ENCODE peak calls at places on chromosomes 12 and 14, in ten cellular contexts. W is nephron progenitor cell, J is neural progenitor cell, Z is fibroblast of the aortic adventitia, F is cardiac fibroblast, X is endothelial cell, I is AG10803, A is left lung, Q is GM12865, M is gastrocnemius medialis. U is an unnamed sample.

GRCh38 chr14:65750906-65751305 is 338.4 kb downstream of the FUT8 start:
- DNase-seq in W (no peak), J (no peak), Z (no peak), F (no peak), X (no peak), I (no peak), A (no peak), Q (no peak), M (no peak), U (no peak)

GRCh38 chr14:58620011-58620410 is 17.8 kb upstream of the DACT1 start:
- DNase-seq in W (no peak), J (no peak), Z (no peak), F (no peak), X (no peak), I (no peak), A (no peak), Q (no peak), M (no peak), U (no peak)

GRCh38 chr14:55514819-55515470 is 65.1 kb upstream of the KTN1 start:
- DNase-seq in W (no peak), J (no peak), Z (peak; percentile 63), F (peak; percentile 76), X (no peak), I (peak; percentile 65), A (no peak), Q (no peak), M (no peak), U (no peak)

GRCh38 chr14:60721331-60722162 is 2.6 kb downstream of the SIX4 start:
- DNase-seq in W (peak; percentile 75), J (peak; percentile 82), Z (peak; percentile 46), F (peak; percentile 37), X (peak; percentile 61), I (peak; percentile 40), A (peak; percentile 82), Q (peak; percentile 4), M (peak; percentile 65), U (peak; percentile 59)

GRCh38 chr12:121918679-121919038 is 267 bp downstream of the CFAP251 start:
- DNase-seq in W (no peak), J (peak; percentile 16), Z (no peak), F (no peak), X (no peak), I (no peak), A (no peak), Q (no peak), M (no peak), U (no peak)

GRCh38 chr12:92623386-92623785 is 79.4 kb upstream of the PLEKHG7 start:
- DNase-seq in W (no peak), J (no peak), Z (no peak), F (no peak), X (no peak), I (no peak), A (no peak), Q (no peak), M (no peak), U (no peak)

GRCh38 chr12:109804820-109805761 is 28.1 kb downstream of the TRPV4 start:
- DNase-seq in W (peak; percentile 77), J (peak; percentile 71), Z (peak; percentile 63), F (peak; percentile 64), X (peak; percentile 70), I (peak; percentile 43), A (peak; percentile 92), Q (peak; percentile 56), M (peak; percentile 43), U (peak; percentile 87)

GRCh38 chr14:104600805-104601204 is 3.8 kb downstream of the TMEM179 start:
- DNase-seq in W (no peak), J (no peak), Z (no peak), F (no peak), X (no peak), I (no peak), A (peak; percentile 40), Q (no peak), M (no peak), U (no peak)

GRCh38 chr12:59744564-59744963 is 148.7 kb downstream of the SLC16A7 start:
- DNase-seq in W (no peak), J (no peak), Z (no peak), F (no peak), X (no peak), I (no peak), A (no peak), Q (no peak), M (no peak), U (no peak)

GRCh38 chr14:67674139-67674479 is 323 bp downstream of the VTI1B start:
- DNase-seq in W (peak; percentile 86), J (peak; percentile 90), Z (peak; percentile 30), F (peak; percentile 56), X (peak; percentile 77), I (peak; percentile 52), A (peak; percentile 94), Q (peak; percentile 47), M (peak; percentile 61), U (peak; percentile 64)

GRCh38 chr14:88411039-88411438 is 25.6 kb downstream of the SPATA7 start:
- DNase-seq in W (no peak), J (no peak), Z (no peak), F (no peak), X (no peak), I (no peak), A (no peak), Q (peak; percentile 30), M (no peak), U (no peak)

GRCh38 chr14:24427537-24428508 is 1.6 kb downstream of the CBLN3 start:
- DNase-seq in W (no peak), J (no peak), Z (no peak), F (no peak), X (no peak), I (no peak), A (no peak), Q (no peak), M (no peak), U (no peak)

GRCh38 chr12:120677765-120678473 is 9.0 kb upstream of the MLEC start:
- DNase-seq in W (no peak), J (no peak), Z (no peak), F (peak; percentile 15), X (no peak), I (peak; percentile 21), A (no peak), Q (peak; percentile 87), M (peak; percentile 19), U (peak; percentile 64)

GRCh38 chr14:68911594-68912227 is 67.4 kb downstream of the ACTN1 start:
- DNase-seq in W (peak; percentile 86), J (peak; percentile 92), Z (peak; percentile 81), F (peak; percentile 82), X (peak; percentile 83), I (peak; percentile 64), A (no peak), Q (peak; percentile 82), M (peak; percentile 54), U (peak; percentile 86)

DNA sequence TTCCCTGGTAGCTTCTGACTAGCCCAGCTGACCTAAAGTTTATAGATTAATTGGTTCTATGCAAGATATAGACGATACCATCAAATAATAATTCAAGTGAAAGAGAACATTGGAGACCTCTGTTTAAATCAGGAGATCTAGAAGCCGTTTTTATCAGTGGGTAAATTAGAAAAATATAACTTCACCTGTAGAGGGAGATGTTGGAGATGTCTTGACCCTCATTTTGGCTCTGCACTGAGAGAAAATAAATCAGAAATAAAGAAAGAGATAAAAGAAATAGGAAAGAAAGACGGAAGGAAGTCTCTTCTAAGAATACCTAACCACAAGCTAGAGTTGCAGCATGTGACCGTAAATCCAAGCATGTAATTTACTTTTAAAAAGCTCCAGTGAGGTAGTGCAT is 684.5 kb downstream of the C12orf50 start:
- DNase-seq in W (no peak), J (no peak), Z (peak; percentile 24), F (no peak), X (no peak), I (no peak), A (no peak), Q (no peak), M (no peak), U (no peak)
- TF ChIP-seq CTCF in W (no peak), J (peak; percentile 43), Z (peak; percentile 12), F (peak; percentile 6), X (peak; percentile 45), I (no peak), A (no peak), Q (no peak), M (no peak), U (no peak)

GRCh38 chr12:83954939-83955601 is 957.5 kb downstream of the SLC6A15 start:
- DNase-seq in W (no peak), J (peak; percentile 39), Z (no peak), F (no peak), X (no peak), I (no peak), A (no peak), Q (peak; percentile 15), M (no peak), U (no peak)
- TF ChIP-seq CTCF in W (no peak), J (peak; percentile 50), Z (no peak), F (no peak), X (no peak), I (no peak), A (no peak), Q (no peak), M (no peak), U (peak; percentile 22)

GRCh38 chr14:26255213-26255612 is 342.6 kb downstream of the NOVA1 start:
- DNase-seq in W (no peak), J (peak; percentile 14), Z (peak; percentile 70), F (peak; percentile 72), X (no peak), I (peak; percentile 58), A (no peak), Q (no peak), M (no peak), U (no peak)

GRCh38 chr14:26252176-26252575 is 345.7 kb downstream of the NOVA1 start:
- DNase-seq in W (no peak), J (no peak), Z (no peak), F (no peak), X (no peak), I (no peak), A (no peak), Q (no peak), M (no peak), U (no peak)
- TF ChIP-seq CTCF in W (no peak), J (no peak), Z (no peak), F (no peak), X (no peak), I (no peak), A (no peak), Q (no peak), M (no peak), U (no peak)

DNA sequence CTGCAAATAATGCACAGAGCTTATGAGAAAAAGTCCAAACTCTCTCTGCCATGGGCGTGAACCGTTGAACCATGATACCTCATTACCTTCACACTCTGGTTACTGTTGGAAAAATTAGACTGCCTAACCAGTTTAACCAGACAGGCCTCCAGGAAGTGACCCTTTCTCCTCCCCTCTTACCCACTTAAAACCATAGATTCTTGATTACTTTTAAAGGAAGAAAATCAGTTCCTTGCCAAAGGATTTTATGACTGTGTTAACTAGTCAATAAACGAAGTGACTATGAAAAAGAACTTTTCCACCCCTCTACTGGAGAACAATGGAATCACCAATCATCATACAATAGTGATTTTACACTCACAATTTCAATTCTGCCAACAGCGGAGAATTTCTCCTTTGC is 254.0 kb upstream of the ATP2B1 start:
- DNase-seq in W (no peak), J (no peak), Z (no peak), F (no peak), X (no peak), I (no peak), A (no peak), Q (no peak), M (no peak), U (no peak)
- TF ChIP-seq CTCF in W (peak; percentile 8), J (peak; percentile 22), Z (peak; percentile 23), F (no peak), X (peak; percentile 66), I (peak; percentile 22), A (no peak), Q (peak; percentile 12), M (no peak), U (no peak)

U was measured in GM10248.